ENCODE peak calls at places on chromosomes 7 and 10, in nine cellular contexts. L is activated CD4-positive, alpha-beta T cell treated with anti-CD3 and anti-CD28 coated beads for 48 hours; M is ELR; E is stimulated activated CD4-positive, alpha-beta T cell treated with anti-CD3 and anti-CD28 coated beads, Interleukin-2, amount 100 ng/mL, for 24 hours; T is NCI-H1417; H is CD8-positive, alpha-beta T cell; J is BE2C; S is stomach; W is lung. C is an unnamed sample.

GRCh38 chr10:8435186-8436055 is 380.9 kb downstream of the GATA3 start:
- DNase-seq in L (no peak), M (no peak), E (no peak), T (no peak), H (no peak), J (no peak), S (no peak), W (no peak), C (no peak)

GRCh38 chr10:75179657-75180177 is 30.9 kb upstream of the VDAC2 start:
- DNase-seq in L (no peak), M (no peak), E (no peak), T (no peak), H (no peak), J (no peak), S (no peak), W (no peak), C (no peak)

GRCh38 chr7:141649865-141650499 is 52.0 kb downstream of the DENND11 start:
- DNase-seq in L (peak), M (peak), E (peak), T (peak), H (no peak), J (peak), S (peak), W (peak), C (peak)

GRCh38 chr7:28407643-28408042 is 4.7 kb upstream of the CREB5 start:
- DNase-seq in L (no peak), M (peak), E (no peak), T (no peak), H (no peak), J (no peak), S (no peak), W (no peak), C (no peak)

GRCh38 chr7:107622937-107623336 is 37.7 kb upstream of the SLC26A4 start:
- DNase-seq in L (no peak), M (no peak), E (no peak), T (no peak), H (no peak), J (no peak), S (no peak), W (no peak), C (no peak)

GRCh38 chr10:81963606-81964005 is 88.6 kb downstream of the NRG3 start:
- DNase-seq in L (no peak), M (no peak), E (no peak), T (no peak), H (no peak), J (no peak), S (no peak), W (no peak), C (no peak)

GRCh38 chr10:127757033-127757432 is 20.0 kb downstream of the FOXI2 start:
- DNase-seq in L (no peak), M (no peak), E (no peak), T (no peak), H (no peak), J (no peak), S (no peak), W (no peak), C (no peak)

GRCh38 chr10:10796061-10796773 is 221.5 kb upstream of the CELF2 start:
- DNase-seq in L (no peak), M (peak), E (no peak), T (no peak), H (no peak), J (no peak), S (no peak), W (peak), C (no peak)

GRCh38 chr10:47023237-47024045 is 112.2 kb downstream of the PTPN20 start:
- DNase-seq in L (no peak), M (no peak), E (no peak), T (no peak), H (no peak), J (peak), S (peak), W (peak), C (no peak)

GRCh38 chr7:112266141-112266540 is 59.6 kb downstream of the ZNF277 start:
- DNase-seq in L (no peak), M (no peak), E (no peak), T (no peak), H (no peak), J (no peak), S (no peak), W (no peak), C (no peak)

GRCh38 chr7:147432068-147432467 is 1158.5 kb upstream of the C7orf33 start:
- DNase-seq in L (no peak), M (peak), E (no peak), T (peak), H (no peak), J (peak), S (no peak), W (no peak), C (no peak)

C was measured in SHP77 treated with DMSO at 0.1 percent for 48 hours.